ENCODE peak calls at places on chromosomes 1 and 21, in four cellular contexts. M is CD8-positive, alpha-beta T cell; J is fibroblast of villous mesenchyme; T is heart left ventricle. X is an unnamed sample.

GRCh38 chr21:46369520-46370235 is 45.7 kb downstream of the PCNT start:
- DNase-seq in M (no peak), J (no peak), T (no peak), X (no peak)

GRCh38 chr1:80892452-80892995 is 908.2 kb upstream of the ADGRL2 start:
- DNase-seq in M (no peak), J (no peak), T (no peak), X (no peak)

GRCh38 chr21:41280115-41280919 is 36.3 kb upstream of the FAM3B start:
- DNase-seq in M (no peak), J (peak; percentile 86), T (no peak), X (no peak)

GRCh38 chr1:245091171-245091621 is 63.6 kb upstream of the KIF26B start:
- DNase-seq in M (no peak), J (peak; percentile 39), T (no peak), X (no peak)

GRCh38 chr1:43446881-43447835 is 6.6 kb downstream of the HYI start:
- DNase-seq in M (no peak), J (no peak), T (no peak), X (no peak)

GRCh38 chr1:210882414-210883221 is 251.3 kb downstream of the KCNH1 start:
- DNase-seq in M (no peak), J (peak; percentile 54), T (no peak), X (no peak)

GRCh38 chr1:227071898-227072587 is 131.9 kb downstream of the COQ8A start:
- DNase-seq in M (no peak), J (no peak), T (no peak), X (no peak)

GRCh38 chr1:47214554-47214953 is 17.5 kb downstream of the TAL1 start:
- DNase-seq in M (no peak), J (no peak), T (no peak), X (no peak)

GRCh38 chr1:230849451-230850194 is 18.7 kb downstream of the C1orf198 start:
- DNase-seq in M (no peak), J (peak; percentile 82), T (peak; percentile 80), X (peak; percentile 62)

GRCh38 chr1:171751208-171751607 is 9.3 kb upstream of the VAMP4 start:
- DNase-seq in M (no peak), J (no peak), T (no peak), X (no peak)

GRCh38 chr1:234897754-234898454 is 230.7 kb downstream of the TOMM20 start:
- DNase-seq in M (no peak), J (no peak), T (no peak), X (no peak)

GRCh38 chr1:172322219-172323061 is 98.0 kb upstream of the C1orf105 start:
- DNase-seq in M (no peak), J (peak; percentile 85), T (peak; percentile 70), X (peak; percentile 30)

GRCh38 chr1:97136971-97137370 is 415.4 kb downstream of the PTBP2 start:
- DNase-seq in M (no peak), J (no peak), T (no peak), X (no peak)

DNA sequence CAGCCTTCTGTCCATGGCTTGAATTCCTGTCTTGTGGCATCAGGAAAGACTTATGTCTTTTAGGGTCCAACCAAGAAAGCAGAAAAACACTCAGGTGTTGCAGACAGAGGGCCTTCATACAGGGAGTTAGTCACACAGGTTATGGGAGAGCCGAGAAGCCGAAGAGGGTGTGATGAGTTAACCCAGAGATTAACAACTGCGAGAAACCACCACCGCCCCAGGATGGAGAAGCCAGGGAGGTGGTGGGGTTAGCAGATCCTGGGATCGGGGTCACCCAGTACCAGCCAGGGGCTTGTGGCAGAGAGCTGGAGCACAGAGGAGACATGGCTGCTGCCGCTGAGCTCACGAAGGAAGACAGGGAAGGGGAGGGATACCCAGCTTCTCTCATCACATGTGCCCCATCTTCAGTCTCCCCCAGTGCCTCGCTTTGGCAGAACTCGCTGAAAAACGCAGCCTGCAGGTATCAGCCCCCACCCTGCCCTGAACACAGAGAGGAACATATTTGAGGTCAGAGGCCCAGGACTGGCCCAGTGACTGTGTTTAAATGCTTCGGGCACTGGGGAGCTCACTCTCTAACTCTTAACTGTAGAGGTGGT is 58.7 kb downstream of the RUNX3 start:
- DNase-seq in M (no peak), J (no peak), T (no peak), X (no peak)
- TF ChIP-seq CTCF in M (no peak), J (no peak), T (no peak), X (no peak)

GRCh38 chr1:36217667-36218066 is 6.6 kb upstream of the THRAP3 start:
- DNase-seq in M (no peak), J (peak; percentile 41), T (no peak), X (no peak)
- TF ChIP-seq CTCF in M (no peak), J (peak; percentile 41), T (peak; percentile 36), X (no peak)

GRCh38 chr1:6822530-6823359 is 37.5 kb downstream of the CAMTA1 start:
- DNase-seq in M (no peak), J (peak; percentile 30), T (no peak), X (no peak)
- TF ChIP-seq CTCF in M (no peak), J (no peak), T (no peak), X (no peak)

GRCh38 chr21:35316933-35317332 is 267.8 kb upstream of the RUNX1 start:
- DNase-seq in M (no peak), J (peak; percentile 93), T (no peak), X (no peak)

GRCh38 chr21:35319684-35320083 is 270.6 kb upstream of the RUNX1 start:
- DNase-seq in M (no peak), J (no peak), T (no peak), X (no peak)

GRCh38 chr21:35316456-35316855 is 267.4 kb upstream of the RUNX1 start:
- DNase-seq in M (no peak), J (no peak), T (no peak), X (no peak)

GRCh38 chr21:35311985-35312384 is 262.9 kb upstream of the RUNX1 start:
- DNase-seq in M (no peak), J (no peak), T (no peak), X (no peak)

GRCh38 chr21:35314896-35315582 is 265.9 kb upstream of the RUNX1 start:
- DNase-seq in M (no peak), J (peak; percentile 67), T (no peak), X (no peak)
- TF ChIP-seq CTCF in M (no peak), J (no peak), T (no peak), X (no peak)

GRCh38 chr1:153058154-153058553 is 842 bp upstream of the SPRR2A start:
- DNase-seq in M (no peak), J (no peak), T (no peak), X (no peak)
- TF ChIP-seq CTCF in M (no peak), J (no peak), T (no peak), X (no peak)